ENCODE peak calls at places on chromosome X, in four cellular contexts. One of them, this sample, is unnamed.

GRCh38 chrX:107674480-107675364 is 46.4 kb downstream of the PRPS1 start:
- DNase-seq in PC-3: no peak
- DNase-seq in cardiac fibroblast: peak
- DNase-seq in RWPE1: peak
- DNase-seq in this sample: peak

GRCh38 chrX:25925956-25926355 is 212.2 kb upstream of the MAGEB18 start:
- DNase-seq in PC-3: no peak
- DNase-seq in cardiac fibroblast: peak
- DNase-seq in RWPE1: no peak
- DNase-seq in this sample: no peak

GRCh38 chrX:10611441-10612090 is 8.8 kb downstream of the MID1 start:
- DNase-seq in PC-3: peak
- DNase-seq in cardiac fibroblast: no peak
- DNase-seq in RWPE1: no peak
- DNase-seq in this sample: no peak

GRCh38 chrX:138847930-138848329 is 136.4 kb upstream of the FGF13 start:
- DNase-seq in PC-3: peak
- DNase-seq in cardiac fibroblast: no peak
- DNase-seq in RWPE1: no peak
- DNase-seq in this sample: no peak

GRCh38 chrX:151098996-151099395 is 77.4 kb upstream of the GPR50 start:
- DNase-seq in PC-3: no peak
- DNase-seq in cardiac fibroblast: no peak
- DNase-seq in RWPE1: no peak
- DNase-seq in this sample: no peak

GRCh38 chrX:9677098-9677739 is 88.4 kb downstream of the GPR143 start:
- DNase-seq in PC-3: peak
- DNase-seq in cardiac fibroblast: peak
- DNase-seq in RWPE1: peak
- DNase-seq in this sample: no peak

GRCh38 chrX:119121341-119121740 is 6.3 kb downstream of the KIAA1210 start:
- DNase-seq in PC-3: no peak
- DNase-seq in cardiac fibroblast: peak
- DNase-seq in RWPE1: no peak
- DNase-seq in this sample: no peak

GRCh38 chrX:101657495-101657894 is 2.2 kb downstream of the ARMCX2 start:
- DNase-seq in PC-3: no peak
- DNase-seq in cardiac fibroblast: no peak
- DNase-seq in RWPE1: no peak
- DNase-seq in this sample: no peak

GRCh38 chrX:41923925-41924693 is 755 bp upstream of the CASK start:
- DNase-seq in PC-3: peak
- DNase-seq in cardiac fibroblast: peak
- DNase-seq in RWPE1: no peak
- DNase-seq in this sample: no peak

GRCh38 chrX:149639568-149639967 is 8.0 kb upstream of the TMEM185A start:
- DNase-seq in PC-3: no peak
- DNase-seq in cardiac fibroblast: no peak
- DNase-seq in RWPE1: no peak
- DNase-seq in this sample: no peak

GRCh38 chrX:52574416-52575275 is 57.8 kb upstream of the XAGE1B start:
- DNase-seq in PC-3: peak
- DNase-seq in cardiac fibroblast: peak
- DNase-seq in RWPE1: peak
- DNase-seq in this sample: no peak

GRCh38 chrX:152735860-152736511 is 2.4 kb downstream of the MAGEA12 start:
- DNase-seq in PC-3: no peak
- DNase-seq in cardiac fibroblast: no peak
- DNase-seq in RWPE1: no peak
- DNase-seq in this sample: no peak

GRCh38 chrX:78652971-78653822 is 5.9 kb downstream of the RTL3 start:
- DNase-seq in PC-3: peak
- DNase-seq in cardiac fibroblast: peak
- DNase-seq in RWPE1: no peak
- DNase-seq in this sample: no peak

GRCh38 chrX:151970661-151971060 is 3.8 kb downstream of the GABRE start:
- DNase-seq in PC-3: peak
- DNase-seq in cardiac fibroblast: peak
- DNase-seq in RWPE1: peak
- DNase-seq in this sample: peak

GRCh38 chrX:44667771-44668170 is 125.1 kb upstream of the FUNDC1 start:
- DNase-seq in PC-3: no peak
- DNase-seq in cardiac fibroblast: no peak
- DNase-seq in RWPE1: no peak
- DNase-seq in this sample: no peak

GRCh38 chrX:84182521-84182920 is 5.5 kb downstream of the RPS6KA6 start:
- DNase-seq in PC-3: no peak
- DNase-seq in cardiac fibroblast: no peak
- DNase-seq in RWPE1: no peak
- DNase-seq in this sample: no peak

GRCh38 chrX:15745179-15745578 is 7.1 kb downstream of the CA5B start:
- DNase-seq in PC-3: no peak
- DNase-seq in cardiac fibroblast: peak
- DNase-seq in RWPE1: no peak
- DNase-seq in this sample: no peak

GRCh38 chrX:40805404-40805803 is 70.1 kb upstream of the MED14 start:
- DNase-seq in PC-3: no peak
- DNase-seq in cardiac fibroblast: no peak
- DNase-seq in RWPE1: no peak
- DNase-seq in this sample: no peak

GRCh38 chrX:24294619-24295018 is 19.2 kb downstream of the SUPT20HL2 start:
- DNase-seq in PC-3: peak
- DNase-seq in cardiac fibroblast: peak
- DNase-seq in RWPE1: no peak
- DNase-seq in this sample: no peak

GRCh38 chrX:14673764-14674163 is 144.4 kb downstream of the GLRA2 start:
- DNase-seq in PC-3: peak
- DNase-seq in cardiac fibroblast: peak
- DNase-seq in RWPE1: peak
- DNase-seq in this sample: no peak

GRCh38 chrX:39752820-39753219 is 344.9 kb downstream of the BCOR start:
- DNase-seq in PC-3: peak
- DNase-seq in cardiac fibroblast: peak
- DNase-seq in RWPE1: no peak
- DNase-seq in this sample: no peak

GRCh38 chrX:78945186-78945912 is at the start of gene P2RY10:
- DNase-seq in PC-3: no peak
- DNase-seq in cardiac fibroblast: no peak
- DNase-seq in RWPE1: no peak
- DNase-seq in this sample: no peak

GRCh38 chrX:107135076-107135964 is 16.7 kb upstream of the RBM41 start:
- DNase-seq in PC-3: peak
- DNase-seq in cardiac fibroblast: peak
- DNase-seq in RWPE1: peak
- DNase-seq in this sample: no peak

GRCh38 chrX:154360155-154360713 is 14.2 kb downstream of the FLNA start:
- DNase-seq in PC-3: no peak
- DNase-seq in cardiac fibroblast: no peak
- DNase-seq in RWPE1: no peak
- DNase-seq in this sample: no peak

GRCh38 chrX:154358011-154358410 is 16.4 kb downstream of the FLNA start:
- DNase-seq in PC-3: no peak
- DNase-seq in cardiac fibroblast: no peak
- DNase-seq in RWPE1: no peak
- DNase-seq in this sample: no peak

GRCh38 chrX:154357205-154357604 is 17.2 kb downstream of the FLNA start:
- DNase-seq in PC-3: no peak
- DNase-seq in cardiac fibroblast: no peak
- DNase-seq in RWPE1: no peak
- DNase-seq in this sample: no peak

GRCh38 chrX:154358829-154359228 is 15.6 kb downstream of the FLNA start:
- DNase-seq in PC-3: no peak
- DNase-seq in cardiac fibroblast: no peak
- DNase-seq in RWPE1: no peak
- DNase-seq in this sample: no peak

GRCh38 chrX:154359362-154360154 is 14.9 kb downstream of the FLNA start:
- DNase-seq in PC-3: no peak
- DNase-seq in cardiac fibroblast: no peak
- DNase-seq in RWPE1: no peak
- DNase-seq in this sample: no peak
- TF ChIP-seq CTCF in PC-3: no peak
- TF ChIP-seq CTCF in cardiac fibroblast: no peak
- TF ChIP-seq CTCF in RWPE1: no peak
- TF ChIP-seq CTCF in this sample: no peak

GRCh38 chrX:140701480-140701879 is 8.1 kb upstream of the LINC00632 start:
- DNase-seq in PC-3: peak
- DNase-seq in cardiac fibroblast: peak
- DNase-seq in RWPE1: peak
- DNase-seq in this sample: no peak

GRCh38 chrX:140697618-140698017 is 11.9 kb upstream of the LINC00632 start:
- DNase-seq in PC-3: peak
- DNase-seq in cardiac fibroblast: no peak
- DNase-seq in RWPE1: no peak
- DNase-seq in this sample: no peak
- TF ChIP-seq CTCF in PC-3: peak
- TF ChIP-seq CTCF in cardiac fibroblast: no peak
- TF ChIP-seq CTCF in RWPE1: no peak
- TF ChIP-seq CTCF in this sample: no peak

DNA sequence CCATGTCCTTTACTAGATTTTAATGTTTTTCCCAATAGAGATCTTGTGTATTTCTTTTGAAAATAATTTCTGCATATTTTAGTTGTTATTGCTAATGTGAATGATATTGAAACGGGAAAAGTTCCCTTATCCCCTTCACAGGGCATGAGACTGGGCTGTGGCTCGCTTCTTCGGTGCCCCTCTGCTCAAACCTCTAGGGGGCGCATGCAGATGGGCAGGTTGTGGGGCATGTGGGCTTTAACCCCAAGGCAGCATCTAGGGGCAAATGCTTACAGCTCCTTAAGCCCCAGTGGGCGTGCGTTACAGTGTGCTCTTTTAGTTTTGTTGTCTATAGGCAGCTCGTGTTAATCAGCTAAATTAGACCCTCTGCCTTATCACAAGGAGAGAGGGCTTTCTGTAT is 194.7 kb downstream of the OPHN1 start:
- DNase-seq in PC-3: peak
- DNase-seq in cardiac fibroblast: no peak
- DNase-seq in RWPE1: no peak
- DNase-seq in this sample: no peak
- TF ChIP-seq CTCF in PC-3: peak
- TF ChIP-seq CTCF in cardiac fibroblast: peak
- TF ChIP-seq CTCF in RWPE1: no peak
- TF ChIP-seq CTCF in this sample: peak

GRCh38 chrX:110045421-110045820 is 42.5 kb downstream of the TMEM164 start:
- DNase-seq in PC-3: no peak
- DNase-seq in cardiac fibroblast: no peak
- DNase-seq in RWPE1: no peak
- DNase-seq in this sample: no peak

GRCh38 chrX:110049096-110049495 is 46.2 kb downstream of the TMEM164 start:
- DNase-seq in PC-3: no peak
- DNase-seq in cardiac fibroblast: no peak
- DNase-seq in RWPE1: no peak
- DNase-seq in this sample: no peak

GRCh38 chrX:110044531-110045249 is 41.8 kb downstream of the TMEM164 start:
- DNase-seq in PC-3: no peak
- DNase-seq in cardiac fibroblast: peak
- DNase-seq in RWPE1: no peak
- DNase-seq in this sample: no peak

GRCh38 chrX:110046971-110047370 is 44.1 kb downstream of the TMEM164 start:
- DNase-seq in PC-3: no peak
- DNase-seq in cardiac fibroblast: no peak
- DNase-seq in RWPE1: no peak
- DNase-seq in this sample: no peak

GRCh38 chrX:110045988-110046387 is 43.1 kb downstream of the TMEM164 start:
- DNase-seq in PC-3: peak
- DNase-seq in cardiac fibroblast: peak
- DNase-seq in RWPE1: no peak
- DNase-seq in this sample: no peak
- TF ChIP-seq CTCF in PC-3: peak
- TF ChIP-seq CTCF in cardiac fibroblast: no peak
- TF ChIP-seq CTCF in RWPE1: no peak
- TF ChIP-seq CTCF in this sample: no peak

GRCh38 chrX:12446342-12447075 is 308.2 kb downstream of the FRMPD4 start:
- DNase-seq in PC-3: peak
- DNase-seq in cardiac fibroblast: peak
- DNase-seq in RWPE1: peak
- DNase-seq in this sample: no peak

GRCh38 chrX:12440245-12440644 is 302.0 kb downstream of the FRMPD4 start:
- DNase-seq in PC-3: no peak
- DNase-seq in cardiac fibroblast: no peak
- DNase-seq in RWPE1: no peak
- DNase-seq in this sample: no peak

GRCh38 chrX:12439396-12439795 is 301.1 kb downstream of the FRMPD4 start:
- DNase-seq in PC-3: no peak
- DNase-seq in cardiac fibroblast: no peak
- DNase-seq in RWPE1: no peak
- DNase-seq in this sample: no peak

GRCh38 chrX:12443534-12444098 is 305.3 kb downstream of the FRMPD4 start:
- DNase-seq in PC-3: no peak
- DNase-seq in cardiac fibroblast: no peak
- DNase-seq in RWPE1: no peak
- DNase-seq in this sample: no peak

GRCh38 chrX:12441376-12442128 is 303.3 kb downstream of the FRMPD4 start:
- DNase-seq in PC-3: peak
- DNase-seq in cardiac fibroblast: peak
- DNase-seq in RWPE1: peak
- DNase-seq in this sample: no peak
- TF ChIP-seq CTCF in PC-3: peak
- TF ChIP-seq CTCF in cardiac fibroblast: peak
- TF ChIP-seq CTCF in RWPE1: no peak
- TF ChIP-seq CTCF in this sample: no peak

GRCh38 chrX:105191878-105192277 is 28.6 kb downstream of the TEX13A start:
- DNase-seq in PC-3: peak
- DNase-seq in cardiac fibroblast: peak
- DNase-seq in RWPE1: no peak
- DNase-seq in this sample: no peak
- TF ChIP-seq CTCF in PC-3: peak
- TF ChIP-seq CTCF in cardiac fibroblast: peak
- TF ChIP-seq CTCF in RWPE1: no peak
- TF ChIP-seq CTCF in this sample: peak

GRCh38 chrX:124216396-124217124 is 115.9 kb upstream of the TEX13D start:
- DNase-seq in PC-3: no peak
- DNase-seq in cardiac fibroblast: no peak
- DNase-seq in RWPE1: no peak
- DNase-seq in this sample: no peak
- TF ChIP-seq CTCF in PC-3: peak
- TF ChIP-seq CTCF in cardiac fibroblast: no peak
- TF ChIP-seq CTCF in RWPE1: no peak
- TF ChIP-seq CTCF in this sample: no peak

DNA sequence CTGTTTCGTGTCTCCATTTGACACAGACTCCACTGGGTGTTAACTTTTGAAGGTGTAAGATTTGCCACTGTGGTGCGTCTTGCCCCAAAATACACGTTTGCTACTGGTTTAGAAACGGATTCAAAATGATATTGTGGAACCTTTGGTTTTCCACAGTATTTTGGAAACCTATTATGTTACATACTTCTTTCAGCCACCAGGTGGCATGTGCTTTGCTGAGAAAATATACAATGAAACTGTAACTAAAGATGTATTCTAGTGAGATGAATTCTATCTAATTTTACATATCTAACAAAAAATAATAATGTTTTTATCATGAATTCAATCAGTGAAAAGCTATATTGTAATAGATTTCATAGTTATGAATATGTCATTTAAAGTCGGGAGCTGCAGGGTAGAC is 28.4 kb upstream of the SLITRK4 start:
- DNase-seq in PC-3: peak
- DNase-seq in cardiac fibroblast: peak
- DNase-seq in RWPE1: no peak
- DNase-seq in this sample: no peak
- TF ChIP-seq CTCF in PC-3: peak
- TF ChIP-seq CTCF in cardiac fibroblast: peak
- TF ChIP-seq CTCF in RWPE1: peak
- TF ChIP-seq CTCF in this sample: peak

GRCh38 chrX:127038065-127038464 is 218.5 kb downstream of the PRR32 start:
- DNase-seq in PC-3: peak
- DNase-seq in cardiac fibroblast: no peak
- DNase-seq in RWPE1: no peak
- DNase-seq in this sample: no peak
- TF ChIP-seq CTCF in PC-3: peak
- TF ChIP-seq CTCF in cardiac fibroblast: no peak
- TF ChIP-seq CTCF in RWPE1: no peak
- TF ChIP-seq CTCF in this sample: no peak

This sample was measured in psoas muscle.